ENCODE peak calls at places on chromosomes 12 and 14, in eight cellular contexts. One of them, this sample, is unnamed.

GRCh38 chr12:25730489-25731349 is 177.6 kb upstream of the LMNTD1 start:
- DNase-seq in glutamatergic neuron: no peak
- DNase-seq in nephron progenitor cell: no peak
- DNase-seq in thoracic aorta: no peak
- DNase-seq in MM.1S: no peak
- DNase-seq in cardiac muscle cell: no peak
- DNase-seq in HFF-Myc: no peak
- DNase-seq in CD4-positive, alpha-beta T cell: no peak
- DNase-seq in this sample: no peak

GRCh38 chr12:77151030-77151429 is 85.7 kb upstream of the E2F7 start:
- DNase-seq in glutamatergic neuron: no peak
- DNase-seq in nephron progenitor cell: no peak
- DNase-seq in thoracic aorta: no peak
- DNase-seq in MM.1S: no peak
- DNase-seq in cardiac muscle cell: no peak
- DNase-seq in HFF-Myc: no peak
- DNase-seq in CD4-positive, alpha-beta T cell: no peak
- DNase-seq in this sample: no peak

GRCh38 chr14:22691171-22691570 is 47.0 kb upstream of the OR6J1 start:
- DNase-seq in glutamatergic neuron: no peak
- DNase-seq in nephron progenitor cell: no peak
- DNase-seq in thoracic aorta: no peak
- DNase-seq in MM.1S: no peak
- DNase-seq in cardiac muscle cell: no peak
- DNase-seq in HFF-Myc: no peak
- DNase-seq in CD4-positive, alpha-beta T cell: no peak
- DNase-seq in this sample: no peak

GRCh38 chr12:131197490-131197889 is 243.8 kb downstream of the ADGRD1 start:
- DNase-seq in glutamatergic neuron: no peak
- DNase-seq in nephron progenitor cell: no peak
- DNase-seq in thoracic aorta: no peak
- DNase-seq in MM.1S: no peak
- DNase-seq in cardiac muscle cell: no peak
- DNase-seq in HFF-Myc: no peak
- DNase-seq in CD4-positive, alpha-beta T cell: no peak
- DNase-seq in this sample: no peak

GRCh38 chr12:108363565-108363964 is 24.5 kb upstream of the CMKLR1 start:
- DNase-seq in glutamatergic neuron: no peak
- DNase-seq in nephron progenitor cell: no peak
- DNase-seq in thoracic aorta: no peak
- DNase-seq in MM.1S: no peak
- DNase-seq in cardiac muscle cell: no peak
- DNase-seq in HFF-Myc: no peak
- DNase-seq in CD4-positive, alpha-beta T cell: no peak
- DNase-seq in this sample: no peak

GRCh38 chr12:12684375-12685106 is 11.4 kb downstream of the GPR19 start:
- DNase-seq in glutamatergic neuron: peak
- DNase-seq in nephron progenitor cell: peak
- DNase-seq in thoracic aorta: no peak
- DNase-seq in MM.1S: no peak
- DNase-seq in cardiac muscle cell: peak
- DNase-seq in HFF-Myc: no peak
- DNase-seq in CD4-positive, alpha-beta T cell: no peak
- DNase-seq in this sample: no peak

GRCh38 chr12:104292872-104293794 is 10.4 kb upstream of the EID3 start:
- DNase-seq in glutamatergic neuron: no peak
- DNase-seq in nephron progenitor cell: no peak
- DNase-seq in thoracic aorta: no peak
- DNase-seq in MM.1S: no peak
- DNase-seq in cardiac muscle cell: no peak
- DNase-seq in HFF-Myc: no peak
- DNase-seq in CD4-positive, alpha-beta T cell: no peak
- DNase-seq in this sample: no peak

GRCh38 chr12:79648872-79649271 is 41.9 kb downstream of the PAWR start:
- DNase-seq in glutamatergic neuron: no peak
- DNase-seq in nephron progenitor cell: no peak
- DNase-seq in thoracic aorta: no peak
- DNase-seq in MM.1S: no peak
- DNase-seq in cardiac muscle cell: no peak
- DNase-seq in HFF-Myc: no peak
- DNase-seq in CD4-positive, alpha-beta T cell: no peak
- DNase-seq in this sample: no peak

GRCh38 chr14:62662811-62663477 is 382.3 kb downstream of the KCNH5 start:
- DNase-seq in glutamatergic neuron: no peak
- DNase-seq in nephron progenitor cell: no peak
- DNase-seq in thoracic aorta: no peak
- DNase-seq in MM.1S: no peak
- DNase-seq in cardiac muscle cell: peak
- DNase-seq in HFF-Myc: no peak
- DNase-seq in CD4-positive, alpha-beta T cell: no peak
- DNase-seq in this sample: no peak

GRCh38 chr14:61646366-61647101 is 48.8 kb upstream of the HIF1A start:
- DNase-seq in glutamatergic neuron: no peak
- DNase-seq in nephron progenitor cell: no peak
- DNase-seq in thoracic aorta: no peak
- DNase-seq in MM.1S: no peak
- DNase-seq in cardiac muscle cell: no peak
- DNase-seq in HFF-Myc: no peak
- DNase-seq in CD4-positive, alpha-beta T cell: no peak
- DNase-seq in this sample: no peak

GRCh38 chr12:80260269-80260668 is 160.9 kb downstream of the OTOGL start:
- DNase-seq in glutamatergic neuron: no peak
- DNase-seq in nephron progenitor cell: no peak
- DNase-seq in thoracic aorta: no peak
- DNase-seq in MM.1S: no peak
- DNase-seq in cardiac muscle cell: no peak
- DNase-seq in HFF-Myc: no peak
- DNase-seq in CD4-positive, alpha-beta T cell: no peak
- DNase-seq in this sample: no peak

GRCh38 chr14:97198813-97199212 is 401.6 kb downstream of the VRK1 start:
- DNase-seq in glutamatergic neuron: no peak
- DNase-seq in nephron progenitor cell: no peak
- DNase-seq in thoracic aorta: no peak
- DNase-seq in MM.1S: no peak
- DNase-seq in cardiac muscle cell: no peak
- DNase-seq in HFF-Myc: no peak
- DNase-seq in CD4-positive, alpha-beta T cell: no peak
- DNase-seq in this sample: no peak

GRCh38 chr12:91704446-91704845 is 441.2 kb downstream of the BTG1 start:
- DNase-seq in glutamatergic neuron: no peak
- DNase-seq in nephron progenitor cell: no peak
- DNase-seq in thoracic aorta: no peak
- DNase-seq in MM.1S: no peak
- DNase-seq in cardiac muscle cell: no peak
- DNase-seq in HFF-Myc: no peak
- DNase-seq in CD4-positive, alpha-beta T cell: no peak
- DNase-seq in this sample: no peak

GRCh38 chr14:68816183-68816942 is 23.5 kb upstream of the ZFP36L1 start:
- DNase-seq in glutamatergic neuron: peak
- DNase-seq in nephron progenitor cell: peak
- DNase-seq in thoracic aorta: no peak
- DNase-seq in MM.1S: peak
- DNase-seq in cardiac muscle cell: peak
- DNase-seq in HFF-Myc: no peak
- DNase-seq in CD4-positive, alpha-beta T cell: peak
- DNase-seq in this sample: peak

GRCh38 chr12:124568431-124569374 is 1.3 kb upstream of the NCOR2 start:
- DNase-seq in glutamatergic neuron: peak
- DNase-seq in nephron progenitor cell: peak
- DNase-seq in thoracic aorta: no peak
- DNase-seq in MM.1S: peak
- DNase-seq in cardiac muscle cell: peak
- DNase-seq in HFF-Myc: peak
- DNase-seq in CD4-positive, alpha-beta T cell: no peak
- DNase-seq in this sample: no peak

GRCh38 chr12:31234955-31235867 is 90.7 kb downstream of the SINHCAF start:
- DNase-seq in glutamatergic neuron: peak
- DNase-seq in nephron progenitor cell: peak
- DNase-seq in thoracic aorta: no peak
- DNase-seq in MM.1S: no peak
- DNase-seq in cardiac muscle cell: peak
- DNase-seq in HFF-Myc: no peak
- DNase-seq in CD4-positive, alpha-beta T cell: no peak
- DNase-seq in this sample: no peak

GRCh38 chr12:112599871-112600270 is 181.1 kb downstream of the PTPN11 start:
- DNase-seq in glutamatergic neuron: no peak
- DNase-seq in nephron progenitor cell: no peak
- DNase-seq in thoracic aorta: no peak
- DNase-seq in MM.1S: no peak
- DNase-seq in cardiac muscle cell: peak
- DNase-seq in HFF-Myc: no peak
- DNase-seq in CD4-positive, alpha-beta T cell: no peak
- DNase-seq in this sample: no peak

GRCh38 chr12:98498635-98499034 is 16.8 kb upstream of the TMPO start:
- DNase-seq in glutamatergic neuron: no peak
- DNase-seq in nephron progenitor cell: no peak
- DNase-seq in thoracic aorta: no peak
- DNase-seq in MM.1S: no peak
- DNase-seq in cardiac muscle cell: no peak
- DNase-seq in HFF-Myc: no peak
- DNase-seq in CD4-positive, alpha-beta T cell: no peak
- DNase-seq in this sample: no peak

GRCh38 chr14:92610849-92611271 is 97.3 kb downstream of the RIN3 start:
- DNase-seq in glutamatergic neuron: no peak
- DNase-seq in nephron progenitor cell: no peak
- DNase-seq in thoracic aorta: no peak
- DNase-seq in MM.1S: no peak
- DNase-seq in cardiac muscle cell: no peak
- DNase-seq in HFF-Myc: no peak
- DNase-seq in CD4-positive, alpha-beta T cell: no peak
- DNase-seq in this sample: no peak

GRCh38 chr12:32755654-32756475 is at the start of gene YARS2:
- DNase-seq in glutamatergic neuron: peak
- DNase-seq in nephron progenitor cell: peak
- DNase-seq in thoracic aorta: peak
- DNase-seq in MM.1S: peak
- DNase-seq in cardiac muscle cell: peak
- DNase-seq in HFF-Myc: peak
- DNase-seq in CD4-positive, alpha-beta T cell: peak
- DNase-seq in this sample: peak
- TF ChIP-seq CTCF in glutamatergic neuron: peak
- TF ChIP-seq CTCF in nephron progenitor cell: peak
- TF ChIP-seq CTCF in thoracic aorta: peak
- TF ChIP-seq CTCF in MM.1S: peak
- TF ChIP-seq CTCF in cardiac muscle cell: peak
- TF ChIP-seq CTCF in HFF-Myc: peak
- TF ChIP-seq CTCF in CD4-positive, alpha-beta T cell: peak
- TF ChIP-seq CTCF in this sample: peak

GRCh38 chr12:102026728-102027127 is 35.1 kb downstream of the WASHC3 start:
- DNase-seq in glutamatergic neuron: no peak
- DNase-seq in nephron progenitor cell: no peak
- DNase-seq in thoracic aorta: no peak
- DNase-seq in MM.1S: no peak
- DNase-seq in cardiac muscle cell: no peak
- DNase-seq in HFF-Myc: no peak
- DNase-seq in CD4-positive, alpha-beta T cell: no peak
- DNase-seq in this sample: no peak
- TF ChIP-seq CTCF in glutamatergic neuron: peak
- TF ChIP-seq CTCF in nephron progenitor cell: no peak
- TF ChIP-seq CTCF in thoracic aorta: no peak
- TF ChIP-seq CTCF in MM.1S: no peak
- TF ChIP-seq CTCF in cardiac muscle cell: no peak
- TF ChIP-seq CTCF in HFF-Myc: no peak
- TF ChIP-seq CTCF in CD4-positive, alpha-beta T cell: no peak
- TF ChIP-seq CTCF in this sample: no peak

DNA sequence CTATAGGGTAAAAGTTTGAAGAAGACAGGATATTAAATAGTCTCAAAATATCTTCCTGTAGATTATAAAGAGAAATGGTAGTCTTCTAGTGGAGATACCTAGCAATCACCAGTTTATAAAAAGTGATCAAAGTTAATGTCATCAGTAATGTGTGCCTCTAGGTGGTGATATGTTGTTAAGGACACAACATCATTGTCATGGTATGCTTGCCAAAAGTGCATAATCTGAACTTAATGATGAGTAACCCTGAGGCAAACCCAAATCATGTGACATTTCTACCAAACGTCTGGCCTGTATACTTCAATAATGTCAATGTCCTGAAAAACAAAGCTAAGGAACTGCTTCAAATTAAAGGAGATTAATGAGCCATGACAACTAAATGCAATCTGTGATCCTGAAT is 214.7 kb downstream of the PHLDA1 start:
- DNase-seq in glutamatergic neuron: no peak
- DNase-seq in nephron progenitor cell: no peak
- DNase-seq in thoracic aorta: no peak
- DNase-seq in MM.1S: peak
- DNase-seq in cardiac muscle cell: no peak
- DNase-seq in HFF-Myc: peak
- DNase-seq in CD4-positive, alpha-beta T cell: no peak
- DNase-seq in this sample: no peak
- TF ChIP-seq CTCF in glutamatergic neuron: no peak
- TF ChIP-seq CTCF in nephron progenitor cell: no peak
- TF ChIP-seq CTCF in thoracic aorta: no peak
- TF ChIP-seq CTCF in MM.1S: peak
- TF ChIP-seq CTCF in cardiac muscle cell: no peak
- TF ChIP-seq CTCF in HFF-Myc: no peak
- TF ChIP-seq CTCF in CD4-positive, alpha-beta T cell: no peak
- TF ChIP-seq CTCF in this sample: no peak

GRCh38 chr14:101988377-101988776 is 24.0 kb downstream of the DYNC1H1 start:
- DNase-seq in glutamatergic neuron: no peak
- DNase-seq in nephron progenitor cell: no peak
- DNase-seq in thoracic aorta: no peak
- DNase-seq in MM.1S: no peak
- DNase-seq in cardiac muscle cell: no peak
- DNase-seq in HFF-Myc: no peak
- DNase-seq in CD4-positive, alpha-beta T cell: no peak
- DNase-seq in this sample: no peak

GRCh38 chr14:101986953-101987352 is 22.6 kb downstream of the DYNC1H1 start:
- DNase-seq in glutamatergic neuron: no peak
- DNase-seq in nephron progenitor cell: no peak
- DNase-seq in thoracic aorta: no peak
- DNase-seq in MM.1S: no peak
- DNase-seq in cardiac muscle cell: no peak
- DNase-seq in HFF-Myc: no peak
- DNase-seq in CD4-positive, alpha-beta T cell: no peak
- DNase-seq in this sample: no peak

GRCh38 chr14:101997429-101998336 is 33.3 kb downstream of the DYNC1H1 start:
- DNase-seq in glutamatergic neuron: no peak
- DNase-seq in nephron progenitor cell: no peak
- DNase-seq in thoracic aorta: no peak
- DNase-seq in MM.1S: no peak
- DNase-seq in cardiac muscle cell: no peak
- DNase-seq in HFF-Myc: no peak
- DNase-seq in CD4-positive, alpha-beta T cell: no peak
- DNase-seq in this sample: no peak

GRCh38 chr14:101991336-101991735 is 27.0 kb downstream of the DYNC1H1 start:
- DNase-seq in glutamatergic neuron: no peak
- DNase-seq in nephron progenitor cell: no peak
- DNase-seq in thoracic aorta: no peak
- DNase-seq in MM.1S: peak
- DNase-seq in cardiac muscle cell: no peak
- DNase-seq in HFF-Myc: no peak
- DNase-seq in CD4-positive, alpha-beta T cell: no peak
- DNase-seq in this sample: no peak

DNA sequence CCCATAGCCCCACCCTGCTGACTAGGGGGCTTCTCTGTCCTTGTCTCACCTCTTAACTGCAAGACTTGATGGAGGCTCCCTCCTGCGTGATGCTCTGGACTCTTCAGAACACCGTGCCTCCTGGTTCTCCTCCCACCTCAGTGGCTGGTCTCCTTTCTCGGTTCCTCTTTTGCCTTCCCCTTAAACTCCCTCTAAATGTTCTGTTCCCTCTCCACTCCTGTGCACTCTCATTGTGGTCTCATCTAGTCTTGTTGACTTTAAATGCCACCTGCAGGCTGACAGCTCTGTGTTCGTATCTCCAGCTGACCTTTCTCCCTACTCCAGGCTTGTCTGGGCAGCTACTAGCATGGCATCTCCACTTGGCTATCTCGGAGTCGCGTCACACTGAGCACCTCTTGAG is 28.3 kb downstream of the DYNC1H1 start:
- DNase-seq in glutamatergic neuron: no peak
- DNase-seq in nephron progenitor cell: no peak
- DNase-seq in thoracic aorta: no peak
- DNase-seq in MM.1S: peak
- DNase-seq in cardiac muscle cell: no peak
- DNase-seq in HFF-Myc: no peak
- DNase-seq in CD4-positive, alpha-beta T cell: no peak
- DNase-seq in this sample: no peak
- TF ChIP-seq CTCF in glutamatergic neuron: no peak
- TF ChIP-seq CTCF in nephron progenitor cell: no peak
- TF ChIP-seq CTCF in thoracic aorta: no peak
- TF ChIP-seq CTCF in MM.1S: peak
- TF ChIP-seq CTCF in cardiac muscle cell: no peak
- TF ChIP-seq CTCF in HFF-Myc: no peak
- TF ChIP-seq CTCF in CD4-positive, alpha-beta T cell: no peak
- TF ChIP-seq CTCF in this sample: no peak